ENCODE peak calls at places on chromosomes 13 and 19, in seven cellular contexts. One of them, this sample, is unnamed.

GRCh38 chr13:113800576-113800926 is 41.5 kb downstream of the TMEM255B start:
- DNase-seq in K562: no peak
- DNase-seq in GM12878: no peak
- DNase-seq in SK-N-SH: no peak
- DNase-seq in H1: no peak
- DNase-seq in GM12891: no peak
- DNase-seq in HepG2: no peak
- DNase-seq in this sample: no peak

GRCh38 chr13:71797487-71797886 is 69.5 kb downstream of the DACH1 start:
- DNase-seq in K562: no peak
- DNase-seq in HepG2: no peak
- DNase-seq in H1: no peak
- DNase-seq in GM12878: no peak
- DNase-seq in GM12891: no peak
- DNase-seq in SK-N-SH: no peak
- DNase-seq in this sample: no peak

GRCh38 chr13:87827479-87827878 is 156.3 kb downstream of the SLITRK5 start:
- DNase-seq in SK-N-SH: no peak
- DNase-seq in GM12891: no peak
- DNase-seq in H1: no peak
- DNase-seq in HepG2: no peak
- DNase-seq in GM12878: no peak
- DNase-seq in K562: no peak
- DNase-seq in this sample: no peak

GRCh38 chr13:59874973-59875372 is 288.8 kb downstream of the DIAPH3 start:
- DNase-seq in K562: no peak
- DNase-seq in GM12891: no peak
- DNase-seq in H1: no peak
- DNase-seq in HepG2: no peak
- DNase-seq in GM12878: no peak
- DNase-seq in SK-N-SH: no peak
- DNase-seq in this sample: no peak

GRCh38 chr19:48613024-48613851 is 1.6 kb downstream of the FAM83E start:
- DNase-seq in GM12878: no peak
- DNase-seq in HepG2: no peak
- DNase-seq in SK-N-SH: no peak
- DNase-seq in GM12891: no peak
- DNase-seq in H1: no peak
- DNase-seq in K562: no peak
- DNase-seq in this sample: no peak

GRCh38 chr19:29277107-29277506 is 64.2 kb upstream of the UQCRFS1 start:
- DNase-seq in SK-N-SH: no peak
- DNase-seq in H1: no peak
- DNase-seq in K562: no peak
- DNase-seq in GM12878: peak; percentile 19
- DNase-seq in HepG2: no peak
- DNase-seq in GM12891: peak; percentile 56
- DNase-seq in this sample: peak; percentile 52

GRCh38 chr13:110030394-110030928 is 244.1 kb upstream of the IRS2 start:
- DNase-seq in HepG2: no peak
- DNase-seq in GM12878: no peak
- DNase-seq in GM12891: no peak
- DNase-seq in K562: no peak
- DNase-seq in H1: no peak
- DNase-seq in SK-N-SH: no peak
- DNase-seq in this sample: no peak

GRCh38 chr13:27933580-27934328 is 14.0 kb downstream of the PDX1 start:
- DNase-seq in GM12891: no peak
- DNase-seq in HepG2: no peak
- DNase-seq in K562: no peak
- DNase-seq in H1: no peak
- DNase-seq in GM12878: no peak
- DNase-seq in SK-N-SH: no peak
- DNase-seq in this sample: no peak

GRCh38 chr13:80527400-80527799 is 186.5 kb upstream of the SPRY2 start:
- DNase-seq in GM12878: no peak
- DNase-seq in GM12891: no peak
- DNase-seq in SK-N-SH: peak; percentile 46
- DNase-seq in H1: no peak
- DNase-seq in K562: peak; percentile 0
- DNase-seq in HepG2: no peak
- DNase-seq in this sample: no peak

GRCh38 chr19:676343-677105 is at the start of gene FSTL3:
- DNase-seq in GM12891: no peak
- DNase-seq in HepG2: no peak
- DNase-seq in K562: no peak
- DNase-seq in SK-N-SH: no peak
- DNase-seq in H1: no peak
- DNase-seq in GM12878: no peak
- DNase-seq in this sample: no peak

GRCh38 chr19:58361900-58362271 is 665 bp downstream of the ZNF497 start:
- DNase-seq in K562: peak; percentile 68
- DNase-seq in HepG2: peak; percentile 49
- DNase-seq in GM12891: peak; percentile 68
- DNase-seq in GM12878: no peak
- DNase-seq in SK-N-SH: peak; percentile 83
- DNase-seq in H1: no peak
- DNase-seq in this sample: peak; percentile 67

GRCh38 chr19:7987084-7987768 is 18.2 kb downstream of the ELAVL1 start:
- DNase-seq in SK-N-SH: no peak
- DNase-seq in H1: no peak
- DNase-seq in K562: no peak
- DNase-seq in HepG2: no peak
- DNase-seq in GM12891: no peak
- DNase-seq in GM12878: no peak
- DNase-seq in this sample: no peak

GRCh38 chr19:7988307-7988706 is 17.1 kb downstream of the ELAVL1 start:
- DNase-seq in K562: no peak
- DNase-seq in SK-N-SH: no peak
- DNase-seq in HepG2: no peak
- DNase-seq in GM12891: no peak
- DNase-seq in GM12878: no peak
- DNase-seq in H1: no peak
- DNase-seq in this sample: no peak

GRCh38 chr19:7986321-7987083 is 18.9 kb downstream of the ELAVL1 start:
- DNase-seq in HepG2: no peak
- DNase-seq in SK-N-SH: no peak
- DNase-seq in GM12891: no peak
- DNase-seq in H1: no peak
- DNase-seq in GM12878: no peak
- DNase-seq in K562: no peak
- DNase-seq in this sample: no peak

GRCh38 chr19:7992575-7992974 is 12.9 kb downstream of the ELAVL1 start:
- DNase-seq in K562: no peak
- DNase-seq in SK-N-SH: no peak
- DNase-seq in HepG2: no peak
- DNase-seq in H1: no peak
- DNase-seq in GM12891: no peak
- DNase-seq in GM12878: no peak
- DNase-seq in this sample: no peak

GRCh38 chr19:7989071-7989575 is 16.3 kb downstream of the ELAVL1 start:
- DNase-seq in SK-N-SH: no peak
- DNase-seq in GM12878: no peak
- DNase-seq in K562: no peak
- DNase-seq in HepG2: no peak
- DNase-seq in GM12891: no peak
- DNase-seq in H1: no peak
- DNase-seq in this sample: no peak
- TF ChIP-seq POLR2AphosphoS5 in SK-N-SH: no peak
- TF ChIP-seq POLR2AphosphoS5 in GM12878: no peak
- TF ChIP-seq POLR2AphosphoS5 in K562: no peak
- TF ChIP-seq POLR2AphosphoS5 in HepG2: no peak
- TF ChIP-seq POLR2AphosphoS5 in GM12891: no peak
- TF ChIP-seq POLR2AphosphoS5 in H1: no peak
- TF ChIP-seq POLR2AphosphoS5 in this sample: no peak

DNA sequence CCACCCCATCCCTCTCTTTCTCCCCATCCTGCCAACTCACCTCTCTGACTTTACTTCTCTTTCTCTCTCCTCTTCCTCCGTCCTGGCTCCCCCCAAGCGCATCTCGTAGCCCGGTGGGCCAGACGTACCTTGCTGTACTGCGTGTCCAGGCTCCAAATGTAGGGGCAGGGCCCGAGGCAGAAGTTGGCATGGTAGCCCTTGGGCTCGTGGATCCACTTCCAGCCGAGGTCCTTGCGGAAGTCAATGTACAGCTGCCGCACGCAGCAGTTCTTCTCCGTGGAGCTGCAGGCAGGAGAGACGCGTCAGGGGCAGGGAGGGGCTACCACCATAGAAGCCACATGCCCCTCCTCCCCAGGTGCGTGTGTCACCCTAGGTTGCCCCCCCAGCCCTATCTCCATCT is 21.7 kb downstream of the TGFB1 start:
- DNase-seq in GM12878: no peak
- DNase-seq in H1: no peak
- DNase-seq in HepG2: no peak
- DNase-seq in GM12891: no peak
- DNase-seq in K562: no peak
- DNase-seq in SK-N-SH: no peak
- DNase-seq in this sample: no peak
- TF ChIP-seq TAF1 in GM12878: no peak
- TF ChIP-seq TAF1 in H1: no peak
- TF ChIP-seq TAF1 in HepG2: no peak
- TF ChIP-seq TAF1 in GM12891: no peak
- TF ChIP-seq TAF1 in K562: no peak
- TF ChIP-seq TAF1 in SK-N-SH: no peak
- TF ChIP-seq TAF1 in this sample: no peak

GRCh38 chr19:38076337-38076736 is 147.7 kb downstream of the DPF1 start:
- DNase-seq in K562: no peak
- DNase-seq in H1: no peak
- DNase-seq in SK-N-SH: no peak
- DNase-seq in GM12878: no peak
- DNase-seq in HepG2: no peak
- DNase-seq in GM12891: no peak
- DNase-seq in this sample: no peak

GRCh38 chr19:38078302-38078930 is 145.6 kb downstream of the DPF1 start:
- DNase-seq in GM12891: no peak
- DNase-seq in GM12878: no peak
- DNase-seq in K562: no peak
- DNase-seq in HepG2: no peak
- DNase-seq in H1: no peak
- DNase-seq in SK-N-SH: no peak
- DNase-seq in this sample: no peak

GRCh38 chr19:38082256-38083118 is 141.5 kb downstream of the DPF1 start:
- DNase-seq in GM12878: no peak
- DNase-seq in K562: no peak
- DNase-seq in SK-N-SH: no peak
- DNase-seq in GM12891: no peak
- DNase-seq in H1: no peak
- DNase-seq in HepG2: no peak
- DNase-seq in this sample: no peak

GRCh38 chr19:38081547-38082255 is 142.3 kb downstream of the DPF1 start:
- DNase-seq in GM12891: no peak
- DNase-seq in GM12878: no peak
- DNase-seq in K562: no peak
- DNase-seq in HepG2: no peak
- DNase-seq in SK-N-SH: no peak
- DNase-seq in H1: no peak
- DNase-seq in this sample: no peak

DNA sequence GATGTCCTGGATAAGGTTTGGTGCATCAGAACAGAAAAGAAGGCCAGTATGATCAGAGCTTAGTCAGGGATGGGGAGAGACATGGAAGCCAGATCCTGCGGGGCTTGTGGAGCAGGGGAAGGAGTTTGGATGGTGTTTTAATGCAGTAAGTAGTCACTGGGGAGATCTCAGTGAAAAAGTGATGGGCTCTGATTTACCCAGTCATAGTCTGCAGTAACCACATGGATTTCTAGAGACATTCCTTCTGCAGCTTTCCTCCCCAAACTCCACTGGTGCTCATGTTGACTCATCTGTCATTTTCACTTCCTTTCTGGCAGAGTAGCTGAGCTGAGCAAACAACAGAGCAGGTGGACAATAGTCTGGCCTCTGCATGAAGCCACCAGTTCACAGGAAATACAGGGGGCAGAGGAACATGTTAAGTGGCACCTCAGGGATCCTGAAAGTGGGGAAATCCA is 144.1 kb downstream of the DPF1 start:
- DNase-seq in GM12891: peak; percentile 74
- DNase-seq in H1: no peak
- DNase-seq in SK-N-SH: no peak
- DNase-seq in K562: no peak
- DNase-seq in HepG2: peak; percentile 68
- DNase-seq in GM12878: peak; percentile 77
- DNase-seq in this sample: peak; percentile 62
- TF ChIP-seq POLR2AphosphoS5 in GM12891: no peak
- TF ChIP-seq POLR2AphosphoS5 in H1: no peak
- TF ChIP-seq POLR2AphosphoS5 in SK-N-SH: no peak
- TF ChIP-seq POLR2AphosphoS5 in K562: no peak
- TF ChIP-seq POLR2AphosphoS5 in HepG2: no peak
- TF ChIP-seq POLR2AphosphoS5 in GM12878: no peak
- TF ChIP-seq POLR2AphosphoS5 in this sample: no peak

GRCh38 chr19:51194527-51195315 is 30.2 kb upstream of the CD33 start:
- DNase-seq in K562: peak; percentile 45
- DNase-seq in GM12878: peak; percentile 30
- DNase-seq in SK-N-SH: no peak
- DNase-seq in HepG2: no peak
- DNase-seq in H1: no peak
- DNase-seq in GM12891: no peak
- DNase-seq in this sample: no peak
- TF ChIP-seq TAF1 in K562: no peak
- TF ChIP-seq TAF1 in GM12878: no peak
- TF ChIP-seq TAF1 in SK-N-SH: no peak
- TF ChIP-seq TAF1 in HepG2: no peak
- TF ChIP-seq TAF1 in H1: no peak
- TF ChIP-seq TAF1 in GM12891: no peak
- TF ChIP-seq TAF1 in this sample: no peak

This sample was measured in GM12892.